ENCODE peak calls at places on chromosomes 4 and X, in ten cellular contexts. One of them, this sample, is unnamed.
A peak's percentile ranks its signal among the peaks of the same experiment; 100 is the strongest.

GRCh38 chrX:43661521-43662240 is 5.6 kb downstream of the MAOA start:
- DNase-seq in mucosa of descending colon: no peak
- DNase-seq in nucleus accumbens: no peak
- DNase-seq in activated T-cell treated with anti-CD3 and anti-CD28 coated beads, Interleukin-2, amount 50 U/mL, for 72 hours: no peak
- DNase-seq in Daoy: no peak
- DNase-seq in NCI-H2081: no peak
- DNase-seq in Karpas-422: no peak
- DNase-seq in GM19239: no peak
- DNase-seq in cardiac muscle cell: no peak
- DNase-seq in NCI-H524 treated with DMSO at 0.1 percent for 48 hours: no peak
- DNase-seq in this sample: no peak

GRCh38 chr4:97153042-97153441 is 990.2 kb downstream of the STPG2 start:
- DNase-seq in mucosa of descending colon: no peak
- DNase-seq in nucleus accumbens: no peak
- DNase-seq in activated T-cell treated with anti-CD3 and anti-CD28 coated beads, Interleukin-2, amount 50 U/mL, for 72 hours: no peak
- DNase-seq in Daoy: no peak
- DNase-seq in NCI-H2081: no peak
- DNase-seq in Karpas-422: peak; percentile 47
- DNase-seq in GM19239: no peak
- DNase-seq in cardiac muscle cell: peak; percentile 56
- DNase-seq in NCI-H524 treated with DMSO at 0.1 percent for 48 hours: peak; percentile 0
- DNase-seq in this sample: no peak

GRCh38 chr4:126465341-126465740 is 1150.6 kb downstream of the FAT4 start:
- DNase-seq in mucosa of descending colon: no peak
- DNase-seq in nucleus accumbens: no peak
- DNase-seq in activated T-cell treated with anti-CD3 and anti-CD28 coated beads, Interleukin-2, amount 50 U/mL, for 72 hours: no peak
- DNase-seq in Daoy: no peak
- DNase-seq in NCI-H2081: no peak
- DNase-seq in Karpas-422: no peak
- DNase-seq in GM19239: no peak
- DNase-seq in cardiac muscle cell: no peak
- DNase-seq in NCI-H524 treated with DMSO at 0.1 percent for 48 hours: no peak
- DNase-seq in this sample: no peak

GRCh38 chrX:53599781-53600396 is 86.6 kb downstream of the HUWE1 start:
- DNase-seq in mucosa of descending colon: no peak
- DNase-seq in nucleus accumbens: no peak
- DNase-seq in activated T-cell treated with anti-CD3 and anti-CD28 coated beads, Interleukin-2, amount 50 U/mL, for 72 hours: no peak
- DNase-seq in Daoy: no peak
- DNase-seq in NCI-H2081: no peak
- DNase-seq in Karpas-422: no peak
- DNase-seq in GM19239: no peak
- DNase-seq in cardiac muscle cell: no peak
- DNase-seq in NCI-H524 treated with DMSO at 0.1 percent for 48 hours: no peak
- DNase-seq in this sample: no peak

GRCh38 chr4:3407171-3407771 is 34.5 kb upstream of the HGFAC start:
- DNase-seq in mucosa of descending colon: no peak
- DNase-seq in nucleus accumbens: no peak
- DNase-seq in activated T-cell treated with anti-CD3 and anti-CD28 coated beads, Interleukin-2, amount 50 U/mL, for 72 hours: no peak
- DNase-seq in Daoy: no peak
- DNase-seq in NCI-H2081: no peak
- DNase-seq in Karpas-422: no peak
- DNase-seq in GM19239: no peak
- DNase-seq in cardiac muscle cell: no peak
- DNase-seq in NCI-H524 treated with DMSO at 0.1 percent for 48 hours: no peak
- DNase-seq in this sample: no peak

GRCh38 chr4:41820473-41820872 is 71.9 kb upstream of the PHOX2B start:
- DNase-seq in mucosa of descending colon: no peak
- DNase-seq in nucleus accumbens: no peak
- DNase-seq in activated T-cell treated with anti-CD3 and anti-CD28 coated beads, Interleukin-2, amount 50 U/mL, for 72 hours: no peak
- DNase-seq in Daoy: no peak
- DNase-seq in NCI-H2081: no peak
- DNase-seq in Karpas-422: no peak
- DNase-seq in GM19239: no peak
- DNase-seq in cardiac muscle cell: no peak
- DNase-seq in NCI-H524 treated with DMSO at 0.1 percent for 48 hours: no peak
- DNase-seq in this sample: no peak

GRCh38 chr4:155494037-155494718 is 117.4 kb upstream of the MAP9 start:
- DNase-seq in mucosa of descending colon: no peak
- DNase-seq in nucleus accumbens: no peak
- DNase-seq in activated T-cell treated with anti-CD3 and anti-CD28 coated beads, Interleukin-2, amount 50 U/mL, for 72 hours: no peak
- DNase-seq in Daoy: no peak
- DNase-seq in NCI-H2081: no peak
- DNase-seq in Karpas-422: no peak
- DNase-seq in GM19239: no peak
- DNase-seq in cardiac muscle cell: no peak
- DNase-seq in NCI-H524 treated with DMSO at 0.1 percent for 48 hours: no peak
- DNase-seq in this sample: no peak

GRCh38 chr4:185470503-185471195 is 884 bp downstream of the CCDC110 start:
- DNase-seq in mucosa of descending colon: peak; percentile 83
- DNase-seq in nucleus accumbens: peak; percentile 74
- DNase-seq in activated T-cell treated with anti-CD3 and anti-CD28 coated beads, Interleukin-2, amount 50 U/mL, for 72 hours: peak; percentile 46
- DNase-seq in Daoy: peak; percentile 7
- DNase-seq in NCI-H2081: peak; percentile 33
- DNase-seq in Karpas-422: no peak
- DNase-seq in GM19239: no peak
- DNase-seq in cardiac muscle cell: peak; percentile 11
- DNase-seq in NCI-H524 treated with DMSO at 0.1 percent for 48 hours: no peak
- DNase-seq in this sample: peak; percentile 7

GRCh38 chr4:92234393-92235176 is 69.2 kb upstream of the GRID2 start:
- DNase-seq in mucosa of descending colon: no peak
- DNase-seq in nucleus accumbens: no peak
- DNase-seq in activated T-cell treated with anti-CD3 and anti-CD28 coated beads, Interleukin-2, amount 50 U/mL, for 72 hours: no peak
- DNase-seq in Daoy: peak; percentile 73
- DNase-seq in NCI-H2081: no peak
- DNase-seq in Karpas-422: no peak
- DNase-seq in GM19239: no peak
- DNase-seq in cardiac muscle cell: no peak
- DNase-seq in NCI-H524 treated with DMSO at 0.1 percent for 48 hours: no peak
- DNase-seq in this sample: peak; percentile 4

GRCh38 chrX:101287402-101287801 is 3.7 kb downstream of the TAF7L start:
- DNase-seq in mucosa of descending colon: no peak
- DNase-seq in nucleus accumbens: no peak
- DNase-seq in activated T-cell treated with anti-CD3 and anti-CD28 coated beads, Interleukin-2, amount 50 U/mL, for 72 hours: peak; percentile 1
- DNase-seq in Daoy: peak; percentile 19
- DNase-seq in NCI-H2081: peak; percentile 50
- DNase-seq in Karpas-422: peak; percentile 74
- DNase-seq in GM19239: peak; percentile 4
- DNase-seq in cardiac muscle cell: peak; percentile 39
- DNase-seq in NCI-H524 treated with DMSO at 0.1 percent for 48 hours: peak; percentile 7
- DNase-seq in this sample: no peak

GRCh38 chrX:30957753-30958152 is 68.7 kb upstream of the TAB3 start:
- DNase-seq in mucosa of descending colon: no peak
- DNase-seq in nucleus accumbens: no peak
- DNase-seq in activated T-cell treated with anti-CD3 and anti-CD28 coated beads, Interleukin-2, amount 50 U/mL, for 72 hours: no peak
- DNase-seq in Daoy: peak; percentile 15
- DNase-seq in NCI-H2081: no peak
- DNase-seq in Karpas-422: no peak
- DNase-seq in GM19239: no peak
- DNase-seq in cardiac muscle cell: peak; percentile 21
- DNase-seq in NCI-H524 treated with DMSO at 0.1 percent for 48 hours: no peak
- DNase-seq in this sample: peak; percentile 54

GRCh38 chrX:81202413-81202794 is 502 bp downstream of the SH3BGRL start:
- DNase-seq in mucosa of descending colon: no peak
- DNase-seq in nucleus accumbens: no peak
- DNase-seq in activated T-cell treated with anti-CD3 and anti-CD28 coated beads, Interleukin-2, amount 50 U/mL, for 72 hours: no peak
- DNase-seq in Daoy: peak; percentile 2
- DNase-seq in NCI-H2081: no peak
- DNase-seq in Karpas-422: peak; percentile 55
- DNase-seq in GM19239: no peak
- DNase-seq in cardiac muscle cell: no peak
- DNase-seq in NCI-H524 treated with DMSO at 0.1 percent for 48 hours: no peak
- DNase-seq in this sample: no peak

GRCh38 chr4:118759481-118759880 is 74.3 kb downstream of the METTL14 start:
- DNase-seq in mucosa of descending colon: no peak
- DNase-seq in nucleus accumbens: no peak
- DNase-seq in activated T-cell treated with anti-CD3 and anti-CD28 coated beads, Interleukin-2, amount 50 U/mL, for 72 hours: no peak
- DNase-seq in Daoy: no peak
- DNase-seq in NCI-H2081: no peak
- DNase-seq in Karpas-422: peak; percentile 88
- DNase-seq in GM19239: no peak
- DNase-seq in cardiac muscle cell: no peak
- DNase-seq in NCI-H524 treated with DMSO at 0.1 percent for 48 hours: no peak
- DNase-seq in this sample: no peak

GRCh38 chr4:164731827-164732474 is 22.0 kb upstream of the SMIM31 start:
- DNase-seq in mucosa of descending colon: no peak
- DNase-seq in nucleus accumbens: peak; percentile 25
- DNase-seq in activated T-cell treated with anti-CD3 and anti-CD28 coated beads, Interleukin-2, amount 50 U/mL, for 72 hours: peak; percentile 34
- DNase-seq in Daoy: peak; percentile 29
- DNase-seq in NCI-H2081: peak; percentile 33
- DNase-seq in Karpas-422: peak; percentile 88
- DNase-seq in GM19239: peak; percentile 35
- DNase-seq in cardiac muscle cell: peak; percentile 67
- DNase-seq in NCI-H524 treated with DMSO at 0.1 percent for 48 hours: no peak
- DNase-seq in this sample: peak; percentile 11

GRCh38 chr4:139229534-139230039 is 50.4 kb downstream of the MGARP start:
- DNase-seq in mucosa of descending colon: no peak
- DNase-seq in nucleus accumbens: no peak
- DNase-seq in activated T-cell treated with anti-CD3 and anti-CD28 coated beads, Interleukin-2, amount 50 U/mL, for 72 hours: peak; percentile 7
- DNase-seq in Daoy: no peak
- DNase-seq in NCI-H2081: peak; percentile 11
- DNase-seq in Karpas-422: peak; percentile 77
- DNase-seq in GM19239: no peak
- DNase-seq in cardiac muscle cell: peak; percentile 54
- DNase-seq in NCI-H524 treated with DMSO at 0.1 percent for 48 hours: no peak
- DNase-seq in this sample: no peak

GRCh38 chr4:57184378-57185031 is 74.3 kb upstream of the IGFBP7 start:
- DNase-seq in mucosa of descending colon: no peak
- DNase-seq in nucleus accumbens: no peak
- DNase-seq in activated T-cell treated with anti-CD3 and anti-CD28 coated beads, Interleukin-2, amount 50 U/mL, for 72 hours: no peak
- DNase-seq in Daoy: peak; percentile 14
- DNase-seq in NCI-H2081: no peak
- DNase-seq in Karpas-422: no peak
- DNase-seq in GM19239: no peak
- DNase-seq in cardiac muscle cell: no peak
- DNase-seq in NCI-H524 treated with DMSO at 0.1 percent for 48 hours: peak; percentile 64
- DNase-seq in this sample: no peak

GRCh38 chr4:162645381-162645780 is 481.6 kb upstream of the FSTL5 start:
- DNase-seq in mucosa of descending colon: no peak
- DNase-seq in nucleus accumbens: no peak
- DNase-seq in activated T-cell treated with anti-CD3 and anti-CD28 coated beads, Interleukin-2, amount 50 U/mL, for 72 hours: no peak
- DNase-seq in Daoy: no peak
- DNase-seq in NCI-H2081: no peak
- DNase-seq in Karpas-422: no peak
- DNase-seq in GM19239: no peak
- DNase-seq in cardiac muscle cell: peak; percentile 21
- DNase-seq in NCI-H524 treated with DMSO at 0.1 percent for 48 hours: no peak
- DNase-seq in this sample: no peak

GRCh38 chr4:75985116-75985515 is 5.6 kb downstream of the SDAD1 start:
- DNase-seq in mucosa of descending colon: no peak
- DNase-seq in nucleus accumbens: no peak
- DNase-seq in activated T-cell treated with anti-CD3 and anti-CD28 coated beads, Interleukin-2, amount 50 U/mL, for 72 hours: no peak
- DNase-seq in Daoy: peak; percentile 9
- DNase-seq in NCI-H2081: no peak
- DNase-seq in Karpas-422: no peak
- DNase-seq in GM19239: no peak
- DNase-seq in cardiac muscle cell: no peak
- DNase-seq in NCI-H524 treated with DMSO at 0.1 percent for 48 hours: no peak
- DNase-seq in this sample: peak; percentile 21

GRCh38 chrX:23952401-23952800 is 44.6 kb downstream of the CXorf58 start:
- DNase-seq in mucosa of descending colon: no peak
- DNase-seq in nucleus accumbens: no peak
- DNase-seq in activated T-cell treated with anti-CD3 and anti-CD28 coated beads, Interleukin-2, amount 50 U/mL, for 72 hours: no peak
- DNase-seq in Daoy: no peak
- DNase-seq in NCI-H2081: no peak
- DNase-seq in Karpas-422: no peak
- DNase-seq in GM19239: no peak
- DNase-seq in cardiac muscle cell: no peak
- DNase-seq in NCI-H524 treated with DMSO at 0.1 percent for 48 hours: no peak
- DNase-seq in this sample: no peak

GRCh38 chr4:148716361-148717063 is 274.3 kb upstream of the NR3C2 start:
- DNase-seq in mucosa of descending colon: no peak
- DNase-seq in nucleus accumbens: no peak
- DNase-seq in activated T-cell treated with anti-CD3 and anti-CD28 coated beads, Interleukin-2, amount 50 U/mL, for 72 hours: no peak
- DNase-seq in Daoy: no peak
- DNase-seq in NCI-H2081: no peak
- DNase-seq in Karpas-422: no peak
- DNase-seq in GM19239: no peak
- DNase-seq in cardiac muscle cell: no peak
- DNase-seq in NCI-H524 treated with DMSO at 0.1 percent for 48 hours: no peak
- DNase-seq in this sample: no peak

GRCh38 chrX:107470198-107470597 is 20.7 kb downstream of the FRMPD3 start:
- DNase-seq in mucosa of descending colon: no peak
- DNase-seq in nucleus accumbens: no peak
- DNase-seq in activated T-cell treated with anti-CD3 and anti-CD28 coated beads, Interleukin-2, amount 50 U/mL, for 72 hours: no peak
- DNase-seq in Daoy: no peak
- DNase-seq in NCI-H2081: no peak
- DNase-seq in Karpas-422: peak; percentile 80
- DNase-seq in GM19239: no peak
- DNase-seq in cardiac muscle cell: no peak
- DNase-seq in NCI-H524 treated with DMSO at 0.1 percent for 48 hours: no peak
- DNase-seq in this sample: no peak

GRCh38 chr4:160180206-160180605 is 1077.3 kb downstream of the RAPGEF2 start:
- DNase-seq in mucosa of descending colon: no peak
- DNase-seq in nucleus accumbens: no peak
- DNase-seq in activated T-cell treated with anti-CD3 and anti-CD28 coated beads, Interleukin-2, amount 50 U/mL, for 72 hours: no peak
- DNase-seq in Daoy: peak; percentile 50
- DNase-seq in NCI-H2081: no peak
- DNase-seq in Karpas-422: no peak
- DNase-seq in GM19239: no peak
- DNase-seq in cardiac muscle cell: no peak
- DNase-seq in NCI-H524 treated with DMSO at 0.1 percent for 48 hours: no peak
- DNase-seq in this sample: peak; percentile 51

GRCh38 chr4:16674133-16674532 is 224.3 kb downstream of the LDB2 start:
- DNase-seq in mucosa of descending colon: no peak
- DNase-seq in nucleus accumbens: no peak
- DNase-seq in activated T-cell treated with anti-CD3 and anti-CD28 coated beads, Interleukin-2, amount 50 U/mL, for 72 hours: no peak
- DNase-seq in Daoy: no peak
- DNase-seq in NCI-H2081: no peak
- DNase-seq in Karpas-422: no peak
- DNase-seq in GM19239: no peak
- DNase-seq in cardiac muscle cell: no peak
- DNase-seq in NCI-H524 treated with DMSO at 0.1 percent for 48 hours: no peak
- DNase-seq in this sample: no peak

GRCh38 chr4:150119492-150119891 is 41.2 kb downstream of the DCLK2 start:
- DNase-seq in mucosa of descending colon: no peak
- DNase-seq in nucleus accumbens: no peak
- DNase-seq in activated T-cell treated with anti-CD3 and anti-CD28 coated beads, Interleukin-2, amount 50 U/mL, for 72 hours: no peak
- DNase-seq in Daoy: no peak
- DNase-seq in NCI-H2081: no peak
- DNase-seq in Karpas-422: no peak
- DNase-seq in GM19239: no peak
- DNase-seq in cardiac muscle cell: no peak
- DNase-seq in NCI-H524 treated with DMSO at 0.1 percent for 48 hours: no peak
- DNase-seq in this sample: no peak

GRCh38 chr4:118981839-118982381 is 93.3 kb downstream of the SYNPO2 start:
- DNase-seq in mucosa of descending colon: no peak
- DNase-seq in nucleus accumbens: peak; percentile 7
- DNase-seq in activated T-cell treated with anti-CD3 and anti-CD28 coated beads, Interleukin-2, amount 50 U/mL, for 72 hours: peak; percentile 52
- DNase-seq in Daoy: peak; percentile 58
- DNase-seq in NCI-H2081: peak; percentile 49
- DNase-seq in Karpas-422: peak; percentile 85
- DNase-seq in GM19239: peak; percentile 67
- DNase-seq in cardiac muscle cell: peak; percentile 73
- DNase-seq in NCI-H524 treated with DMSO at 0.1 percent for 48 hours: no peak
- DNase-seq in this sample: peak; percentile 59

GRCh38 chr4:113141901-113142346 is 92.5 kb downstream of the ANK2 start:
- DNase-seq in mucosa of descending colon: no peak
- DNase-seq in nucleus accumbens: no peak
- DNase-seq in activated T-cell treated with anti-CD3 and anti-CD28 coated beads, Interleukin-2, amount 50 U/mL, for 72 hours: no peak
- DNase-seq in Daoy: peak; percentile 33
- DNase-seq in NCI-H2081: peak; percentile 40
- DNase-seq in Karpas-422: no peak
- DNase-seq in GM19239: no peak
- DNase-seq in cardiac muscle cell: no peak
- DNase-seq in NCI-H524 treated with DMSO at 0.1 percent for 48 hours: no peak
- DNase-seq in this sample: no peak

GRCh38 chrX:29617725-29618124 is 597.6 kb upstream of the MAGEB2 start:
- DNase-seq in mucosa of descending colon: no peak
- DNase-seq in nucleus accumbens: no peak
- DNase-seq in activated T-cell treated with anti-CD3 and anti-CD28 coated beads, Interleukin-2, amount 50 U/mL, for 72 hours: no peak
- DNase-seq in Daoy: no peak
- DNase-seq in NCI-H2081: no peak
- DNase-seq in Karpas-422: no peak
- DNase-seq in GM19239: no peak
- DNase-seq in cardiac muscle cell: no peak
- DNase-seq in NCI-H524 treated with DMSO at 0.1 percent for 48 hours: no peak
- DNase-seq in this sample: no peak

GRCh38 chr4:1792832-1793495 is at the start of gene FGFR3:
- DNase-seq in mucosa of descending colon: peak; percentile 76
- DNase-seq in nucleus accumbens: no peak
- DNase-seq in activated T-cell treated with anti-CD3 and anti-CD28 coated beads, Interleukin-2, amount 50 U/mL, for 72 hours: peak; percentile 40
- DNase-seq in Daoy: peak; percentile 63
- DNase-seq in NCI-H2081: no peak
- DNase-seq in Karpas-422: peak; percentile 81
- DNase-seq in GM19239: peak; percentile 96
- DNase-seq in cardiac muscle cell: peak; percentile 87
- DNase-seq in NCI-H524 treated with DMSO at 0.1 percent for 48 hours: no peak
- DNase-seq in this sample: peak; percentile 13

This sample was measured in MG63.